ENCODE peak calls at places on chromosomes 13 and 19, in five cellular contexts. S, L, I, T and C are unnamed samples.

GRCh38 chr19:9431475-9431874 is 3.9 kb downstream of the ZNF266 start:
- DNase-seq in S (no peak), L (no peak), I (peak; percentile 19), T (no peak), C (no peak)

GRCh38 chr19:56314018-56314583 is 538 bp downstream of the ZSCAN5A start:
- DNase-seq in S (no peak), L (no peak), I (no peak), T (no peak), C (no peak)

GRCh38 chr13:25247345-25247744 is 39.9 kb downstream of the MTMR6 start:
- DNase-seq in S (no peak), L (no peak), I (no peak), T (no peak), C (no peak)

GRCh38 chr13:110625771-110626321 is 10.5 kb downstream of the NAXD start:
- DNase-seq in S (no peak), L (no peak), I (no peak), T (peak; percentile 82), C (no peak)

GRCh38 chr13:27481766-27482165 is 31.4 kb upstream of the MTIF3 start:
- DNase-seq in S (peak; percentile 37), L (no peak), I (peak; percentile 22), T (peak; percentile 68), C (no peak)

GRCh38 chr19:16949496-16950023 is 60.8 kb downstream of the F2RL3 start:
- DNase-seq in S (no peak), L (no peak), I (no peak), T (no peak), C (no peak)

GRCh38 chr19:16263115-16263839 is 61.3 kb upstream of the KLF2 start:
- DNase-seq in S (no peak), L (no peak), I (no peak), T (peak; percentile 66), C (no peak)

GRCh38 chr19:5804516-5805464 is at the start of gene NRTN:
- DNase-seq in S (no peak), L (no peak), I (peak; percentile 33), T (peak; percentile 70), C (peak; percentile 33)

GRCh38 chr19:52270266-52270885 is 989 bp downstream of the ZNF766 start:
- DNase-seq in S (no peak), L (no peak), I (no peak), T (no peak), C (no peak)

GRCh38 chr13:20065516-20065915 is 95.3 kb downstream of the GJA3 start:
- DNase-seq in S (no peak), L (no peak), I (no peak), T (no peak), C (no peak)

GRCh38 chr19:38808741-38809140 is 4.0 kb downstream of the LGALS4 start:
- DNase-seq in S (no peak), L (no peak), I (no peak), T (no peak), C (no peak)

GRCh38 chr13:93723316-93723715 is 496.7 kb downstream of the GPC6 start:
- DNase-seq in S (no peak), L (no peak), I (no peak), T (no peak), C (no peak)

GRCh38 chr19:50629194-50629593 is 10.5 kb downstream of the SYT3 start:
- DNase-seq in S (no peak), L (no peak), I (no peak), T (no peak), C (no peak)

GRCh38 chr19:52778811-52779210 is 7.8 kb downstream of the ZNF600 start:
- DNase-seq in S (no peak), L (no peak), I (no peak), T (no peak), C (no peak)

GRCh38 chr19:3801412-3802096 is 15.4 kb upstream of the MATK start:
- DNase-seq in S (no peak), L (no peak), I (no peak), T (peak; percentile 77), C (peak; percentile 66)

GRCh38 chr19:677601-678380 is 1.6 kb downstream of the FSTL3 start:
- DNase-seq in S (no peak), L (no peak), I (peak; percentile 85), T (no peak), C (no peak)

GRCh38 chr19:34475026-34475974 is 6.3 kb upstream of the WTIP start:
- DNase-seq in S (no peak), L (peak; percentile 68), I (no peak), T (no peak), C (no peak)

GRCh38 chr13:76440568-76440967 is 445.6 kb downstream of the KCTD12 start:
- DNase-seq in S (no peak), L (no peak), I (no peak), T (no peak), C (no peak)

GRCh38 chr13:99766641-99767045 is 204.9 kb downstream of the ZIC5 start:
- DNase-seq in S (no peak), L (no peak), I (no peak), T (no peak), C (no peak)

GRCh38 chr13:29453657-29454056 is 141.8 kb downstream of the SLC7A1 start:
- DNase-seq in S (no peak), L (no peak), I (no peak), T (no peak), C (no peak)

GRCh38 chr13:113646376-113646775 is 11.6 kb downstream of the ATP4B start:
- DNase-seq in S (no peak), L (peak; percentile 61), I (no peak), T (peak; percentile 24), C (no peak)

GRCh38 chr13:104650426-104650825 is 1584.2 kb upstream of the SLC10A2 start:
- DNase-seq in S (no peak), L (no peak), I (no peak), T (no peak), C (no peak)

GRCh38 chr13:23558675-23559536 is 11.3 kb upstream of the TNFRSF19 start:
- DNase-seq in S (peak; percentile 10), L (no peak), I (peak; percentile 35), T (no peak), C (no peak)

GRCh38 chr13:83325454-83325853 is 556.8 kb downstream of the SLITRK1 start:
- DNase-seq in S (no peak), L (no peak), I (no peak), T (no peak), C (no peak)

DNA sequence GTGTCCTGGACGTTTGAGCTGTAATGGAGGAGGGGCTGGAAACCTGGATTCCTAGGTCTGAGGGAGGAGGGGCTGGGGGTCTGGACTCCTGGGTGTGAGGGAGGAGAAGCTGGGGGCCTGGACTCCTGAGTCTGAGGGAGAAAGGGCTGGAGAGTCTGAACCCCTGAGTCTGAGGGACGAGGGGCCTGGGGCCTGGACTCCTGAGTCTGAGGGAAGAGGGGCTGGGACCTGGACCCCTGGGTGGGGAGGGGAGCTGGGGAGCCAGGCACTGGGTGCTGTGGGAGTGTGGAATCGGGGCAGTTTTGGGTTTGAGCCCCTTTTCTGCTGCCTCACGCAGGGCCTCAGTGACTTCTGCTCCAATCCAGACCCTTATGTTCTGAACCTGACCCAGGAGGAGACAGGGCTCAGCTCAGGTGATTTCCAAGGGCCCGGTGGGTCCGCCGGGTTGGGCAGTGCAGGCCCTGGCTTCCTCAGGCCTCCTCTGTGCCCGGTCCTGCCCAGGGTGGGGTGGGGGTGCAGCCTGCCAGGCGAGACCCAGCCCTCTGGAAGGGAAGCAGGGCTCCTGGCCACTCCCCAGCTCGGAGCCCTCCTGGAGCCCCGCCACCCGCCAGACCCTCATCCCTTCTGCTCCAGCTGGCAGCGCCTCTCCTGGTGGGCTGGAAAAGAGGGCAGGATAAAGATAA is 14.4 kb downstream of the TTYH1 start:
- DNase-seq in S (no peak), L (no peak), I (no peak), T (no peak), C (no peak)
- H3K27ac ChIP-seq in S (no peak overlapping the region), L (no peak overlapping the region), I (no peak overlapping the region), T (no peak overlapping the region), C (no peak overlapping the region)

DNA sequence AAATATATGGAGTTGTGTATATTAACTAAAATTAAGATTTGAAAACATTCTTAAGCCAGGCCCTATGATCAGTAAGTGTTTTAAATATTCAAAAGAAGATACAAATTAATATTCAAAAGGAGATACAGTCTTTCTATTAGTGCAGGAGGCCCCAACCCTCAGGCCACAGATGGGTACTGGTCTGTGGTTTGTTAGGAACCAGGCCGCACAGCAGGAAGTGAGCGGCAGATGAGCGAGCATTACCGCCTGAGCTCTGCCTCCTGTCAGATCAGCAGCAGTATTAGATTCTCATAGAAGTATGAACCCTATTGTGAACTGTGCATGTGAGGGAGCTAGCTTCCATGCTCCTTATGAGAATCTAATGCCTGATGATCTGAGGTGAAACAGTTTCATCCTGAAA is 232.9 kb downstream of the FOXO1 start:
- DNase-seq in S (no peak), L (no peak), I (no peak), T (peak; percentile 83), C (peak; percentile 10)
- H3K27ac ChIP-seq in S (no peak overlapping the region), L (no peak overlapping the region), I (no peak overlapping the region), T (no peak overlapping the region), C (peak overlapping the region; percentile 51)

DNA sequence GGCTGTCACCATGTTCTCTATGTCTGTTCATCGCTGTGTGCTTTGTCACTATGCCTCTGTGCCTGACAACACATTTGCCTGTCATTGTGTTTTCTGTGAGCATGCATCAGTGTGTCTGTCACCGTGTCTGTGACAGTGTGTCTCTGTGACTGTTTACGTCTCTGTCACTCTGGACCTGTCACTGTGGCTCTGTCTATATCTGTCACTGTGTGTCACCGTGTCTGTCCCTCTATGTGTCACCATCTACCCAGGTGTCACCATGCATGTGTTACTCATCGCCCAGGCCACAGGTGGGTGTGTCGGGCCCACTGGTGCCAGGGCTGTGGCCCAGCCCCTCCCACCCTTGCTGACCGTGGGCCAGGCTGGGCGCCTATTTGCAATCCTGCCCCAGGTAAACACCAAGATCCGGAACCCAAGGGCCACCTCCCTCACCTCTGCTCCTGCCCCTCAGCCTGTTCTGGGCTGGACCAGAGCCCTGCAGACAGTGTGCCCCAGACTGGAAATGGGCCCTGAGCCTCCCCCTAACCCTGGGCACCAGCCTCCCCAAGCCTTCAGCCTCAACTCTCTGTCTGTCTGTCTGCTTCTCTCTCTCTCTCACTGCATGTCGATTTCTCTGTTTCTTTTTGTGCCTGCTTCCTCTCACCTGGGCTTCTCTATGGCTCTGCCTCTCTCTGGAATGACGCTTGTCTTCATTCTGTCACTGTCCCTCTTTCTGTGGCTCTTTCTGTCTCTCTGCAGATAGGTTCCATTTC is 7.7 kb downstream of the IRF2BP1 start:
- DNase-seq in S (no peak), L (no peak), I (peak; percentile 58), T (peak; percentile 80), C (no peak)
- H3K27ac ChIP-seq in S (no peak overlapping the region), L (no peak overlapping the region), I (no peak overlapping the region), T (no peak overlapping the region), C (no peak overlapping the region)

GRCh38 chr19:33306853-33307792 is 4.8 kb upstream of the CEBPA start:
- DNase-seq in S (no peak), L (no peak), I (no peak), T (peak; percentile 42), C (no peak)

GRCh38 chr19:33304760-33305647 is 2.7 kb upstream of the CEBPA start:
- DNase-seq in S (no peak), L (no peak), I (no peak), T (peak; percentile 86), C (no peak)

GRCh38 chr19:33303791-33304759 is 1.7 kb upstream of the CEBPA start:
- DNase-seq in S (no peak), L (no peak), I (no peak), T (peak; percentile 47), C (no peak)

GRCh38 chr19:33302974-33303790 is 848 bp upstream of the CEBPA start:
- DNase-seq in S (no peak), L (no peak), I (peak; percentile 68), T (peak; percentile 71), C (peak; percentile 14)

DNA sequence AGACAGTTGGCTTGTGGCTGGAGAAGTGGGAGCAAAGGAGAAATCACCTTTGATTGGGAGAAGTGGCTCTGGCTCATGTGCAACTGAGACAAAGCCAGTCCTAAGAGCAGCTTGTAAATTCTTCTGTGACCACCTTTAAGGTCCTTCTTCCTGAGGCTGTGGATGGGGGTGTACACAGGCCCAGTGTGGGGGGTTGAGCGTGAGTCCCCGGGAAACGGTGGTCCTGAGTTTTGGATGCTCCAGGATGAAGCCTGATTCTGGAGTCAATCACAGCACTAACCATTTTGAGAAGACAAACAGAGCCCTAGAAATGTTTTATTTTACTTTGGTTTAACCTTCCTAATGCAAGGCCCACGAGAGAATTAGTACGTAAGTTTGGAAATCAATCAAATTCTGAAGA is 3.9 kb upstream of the CEBPA start:
- DNase-seq in S (no peak), L (no peak), I (no peak), T (peak; percentile 36), C (no peak)
- H3K27ac ChIP-seq in S (no peak overlapping the region), L (no peak overlapping the region), I (no peak overlapping the region), T (peak overlapping the region; percentile 82), C (no peak overlapping the region)